ENCODE peak calls at places on chromosomes 12 and 14, in nine cellular contexts. A is activated T-helper 1 cell treated with Interleukin-2 at 50 U/mL for 16 hours, X is anterior cingulate cortex, H is mesothelial cell of epicardium, S is HTR-8/SVneo, O is RCC 7860, W is cardiac muscle cell, Q is stomach, E is HepG2. M is an unnamed sample.

GRCh38 chr12:94596596-94596995 is 53.8 kb downstream of the TMCC3 start:
- DNase-seq in A (no peak), X (no peak), H (no peak), S (no peak), O (no peak), W (no peak), Q (peak; percentile 51), E (no peak), M (no peak)

GRCh38 chr14:96632363-96632758 is 130.2 kb downstream of the PAPOLA start:
- DNase-seq in A (no peak), X (no peak), H (no peak), S (no peak), O (no peak), W (no peak), Q (no peak), E (no peak), M (no peak)

GRCh38 chr12:91381309-91381804 is 198.7 kb upstream of the DCN start:
- DNase-seq in A (no peak), X (peak; percentile 15), H (no peak), S (peak; percentile 41), O (no peak), W (peak; percentile 94), Q (peak; percentile 48), E (no peak), M (peak; percentile 46)

GRCh38 chr14:71891970-71892369 is 40.3 kb upstream of the RGS6 start:
- DNase-seq in A (no peak), X (no peak), H (no peak), S (no peak), O (no peak), W (no peak), Q (no peak), E (no peak), M (no peak)

GRCh38 chr14:33432407-33433023 is 493.8 kb downstream of the NPAS3 start:
- DNase-seq in A (no peak), X (no peak), H (no peak), S (no peak), O (no peak), W (peak; percentile 62), Q (no peak), E (peak; percentile 42), M (no peak)

GRCh38 chr14:21631084-21631483 is 3.7 kb downstream of the OR10G2 start:
- DNase-seq in A (no peak), X (no peak), H (no peak), S (no peak), O (no peak), W (no peak), Q (no peak), E (no peak), M (no peak)

GRCh38 chr12:69388371-69388770 is 28.8 kb downstream of the YEATS4 start:
- DNase-seq in A (no peak), X (no peak), H (no peak), S (peak; percentile 11), O (peak; percentile 34), W (peak; percentile 81), Q (no peak), E (peak; percentile 43), M (no peak)

GRCh38 chr14:39169541-39169900 is 612 bp downstream of the TRAPPC6B start:
- DNase-seq in A (no peak), X (no peak), H (no peak), S (no peak), O (no peak), W (no peak), Q (no peak), E (no peak), M (no peak)

GRCh38 chr14:101370593-101371569 is 190.4 kb upstream of the DIO3 start:
- DNase-seq in A (no peak), X (no peak), H (no peak), S (no peak), O (no peak), W (no peak), Q (no peak), E (no peak), M (no peak)

GRCh38 chr14:102922490-102923200 is at the start of gene AMN:
- DNase-seq in A (no peak), X (no peak), H (no peak), S (no peak), O (no peak), W (peak; percentile 21), Q (no peak), E (peak; percentile 64), M (no peak)

GRCh38 chr12:94244165-94245133 is 96.1 kb downstream of the PLXNC1 start:
- DNase-seq in A (peak; percentile 11), X (no peak), H (no peak), S (no peak), O (no peak), W (no peak), Q (peak; percentile 34), E (no peak), M (no peak)

M was measured in left cardiac atrium.